ENCODE peak calls at places on chromosomes 1 and 21, in four cellular contexts. One of them, this sample, is unnamed.

GRCh38 chr21:31310750-31311149 is 33.3 kb downstream of the TIAM1 start:
- DNase-seq in T-helper 2 cell: no peak
- DNase-seq in stimulated activated CD4-positive, alpha-beta T cell treated with anti-CD3 and anti-CD28 coated beads, Interleukin-4, amount 100 ng/mL, for 1 hour: no peak
- DNase-seq in activated T-cell treated with anti-CD3 and anti-CD28 coated beads for 48 hours: no peak
- DNase-seq in this sample: no peak

GRCh38 chr1:208302702-208303101 is 58.5 kb upstream of the PLXNA2 start:
- DNase-seq in stimulated activated CD4-positive, alpha-beta T cell treated with anti-CD3 and anti-CD28 coated beads, Interleukin-4, amount 100 ng/mL, for 1 hour: no peak
- DNase-seq in T-helper 2 cell: no peak
- DNase-seq in activated T-cell treated with anti-CD3 and anti-CD28 coated beads for 48 hours: no peak
- DNase-seq in this sample: no peak

GRCh38 chr21:38894899-38895298 is 89.2 kb downstream of the ETS2 start:
- DNase-seq in T-helper 2 cell: no peak
- DNase-seq in activated T-cell treated with anti-CD3 and anti-CD28 coated beads for 48 hours: no peak
- DNase-seq in stimulated activated CD4-positive, alpha-beta T cell treated with anti-CD3 and anti-CD28 coated beads, Interleukin-4, amount 100 ng/mL, for 1 hour: no peak
- DNase-seq in this sample: no peak

GRCh38 chr1:42670425-42670824 is 11.8 kb upstream of the YBX1 start:
- DNase-seq in stimulated activated CD4-positive, alpha-beta T cell treated with anti-CD3 and anti-CD28 coated beads, Interleukin-4, amount 100 ng/mL, for 1 hour: no peak
- DNase-seq in T-helper 2 cell: no peak
- DNase-seq in activated T-cell treated with anti-CD3 and anti-CD28 coated beads for 48 hours: no peak
- DNase-seq in this sample: no peak

GRCh38 chr1:17002524-17002902 is 9.2 kb downstream of the ATP13A2 start:
- DNase-seq in stimulated activated CD4-positive, alpha-beta T cell treated with anti-CD3 and anti-CD28 coated beads, Interleukin-4, amount 100 ng/mL, for 1 hour: no peak
- DNase-seq in T-helper 2 cell: no peak
- DNase-seq in activated T-cell treated with anti-CD3 and anti-CD28 coated beads for 48 hours: no peak
- DNase-seq in this sample: no peak

GRCh38 chr1:44390277-44390676 is 14.8 kb upstream of the RNF220 start:
- DNase-seq in T-helper 2 cell: no peak
- DNase-seq in stimulated activated CD4-positive, alpha-beta T cell treated with anti-CD3 and anti-CD28 coated beads, Interleukin-4, amount 100 ng/mL, for 1 hour: no peak
- DNase-seq in activated T-cell treated with anti-CD3 and anti-CD28 coated beads for 48 hours: no peak
- DNase-seq in this sample: no peak

GRCh38 chr1:162388615-162389014 is 7.1 kb downstream of the C1orf226 start:
- DNase-seq in stimulated activated CD4-positive, alpha-beta T cell treated with anti-CD3 and anti-CD28 coated beads, Interleukin-4, amount 100 ng/mL, for 1 hour: no peak
- DNase-seq in T-helper 2 cell: no peak
- DNase-seq in activated T-cell treated with anti-CD3 and anti-CD28 coated beads for 48 hours: no peak
- DNase-seq in this sample: no peak

GRCh38 chr21:21851657-21852056 is 853.4 kb downstream of the NCAM2 start:
- DNase-seq in stimulated activated CD4-positive, alpha-beta T cell treated with anti-CD3 and anti-CD28 coated beads, Interleukin-4, amount 100 ng/mL, for 1 hour: no peak
- DNase-seq in T-helper 2 cell: no peak
- DNase-seq in activated T-cell treated with anti-CD3 and anti-CD28 coated beads for 48 hours: no peak
- DNase-seq in this sample: no peak

GRCh38 chr1:188489336-188490112 is 1660.8 kb downstream of the PLA2G4A start:
- DNase-seq in activated T-cell treated with anti-CD3 and anti-CD28 coated beads for 48 hours: no peak
- DNase-seq in T-helper 2 cell: no peak
- DNase-seq in stimulated activated CD4-positive, alpha-beta T cell treated with anti-CD3 and anti-CD28 coated beads, Interleukin-4, amount 100 ng/mL, for 1 hour: no peak
- DNase-seq in this sample: no peak

GRCh38 chr1:20702416-20702815 is 15.4 kb downstream of the KIF17 start:
- DNase-seq in stimulated activated CD4-positive, alpha-beta T cell treated with anti-CD3 and anti-CD28 coated beads, Interleukin-4, amount 100 ng/mL, for 1 hour: no peak
- DNase-seq in T-helper 2 cell: no peak
- DNase-seq in activated T-cell treated with anti-CD3 and anti-CD28 coated beads for 48 hours: no peak
- DNase-seq in this sample: no peak

GRCh38 chr1:220151454-220151853 is 57.5 kb downstream of the IARS2 start:
- DNase-seq in stimulated activated CD4-positive, alpha-beta T cell treated with anti-CD3 and anti-CD28 coated beads, Interleukin-4, amount 100 ng/mL, for 1 hour: no peak
- DNase-seq in T-helper 2 cell: no peak
- DNase-seq in activated T-cell treated with anti-CD3 and anti-CD28 coated beads for 48 hours: no peak
- DNase-seq in this sample: no peak

GRCh38 chr1:201678264-201679101 is 139.6 kb downstream of the NAV1 start:
- DNase-seq in activated T-cell treated with anti-CD3 and anti-CD28 coated beads for 48 hours: no peak
- DNase-seq in T-helper 2 cell: no peak
- DNase-seq in stimulated activated CD4-positive, alpha-beta T cell treated with anti-CD3 and anti-CD28 coated beads, Interleukin-4, amount 100 ng/mL, for 1 hour: no peak
- DNase-seq in this sample: no peak

GRCh38 chr21:41726058-41726558 is 40.7 kb downstream of the RIPK4 start:
- DNase-seq in stimulated activated CD4-positive, alpha-beta T cell treated with anti-CD3 and anti-CD28 coated beads, Interleukin-4, amount 100 ng/mL, for 1 hour: no peak
- DNase-seq in T-helper 2 cell: no peak
- DNase-seq in activated T-cell treated with anti-CD3 and anti-CD28 coated beads for 48 hours: no peak
- DNase-seq in this sample: no peak

GRCh38 chr1:20477355-20478071 is 8.5 kb downstream of the CAMK2N1 start:
- DNase-seq in activated T-cell treated with anti-CD3 and anti-CD28 coated beads for 48 hours: no peak
- DNase-seq in T-helper 2 cell: no peak
- DNase-seq in stimulated activated CD4-positive, alpha-beta T cell treated with anti-CD3 and anti-CD28 coated beads, Interleukin-4, amount 100 ng/mL, for 1 hour: no peak
- DNase-seq in this sample: no peak

GRCh38 chr1:94339229-94339927 is 78.8 kb upstream of the ABCD3 start:
- DNase-seq in T-helper 2 cell: no peak
- DNase-seq in stimulated activated CD4-positive, alpha-beta T cell treated with anti-CD3 and anti-CD28 coated beads, Interleukin-4, amount 100 ng/mL, for 1 hour: no peak
- DNase-seq in activated T-cell treated with anti-CD3 and anti-CD28 coated beads for 48 hours: no peak
- DNase-seq in this sample: no peak

GRCh38 chr1:196609114-196609737 is 986 bp upstream of the KCNT2 start:
- DNase-seq in activated T-cell treated with anti-CD3 and anti-CD28 coated beads for 48 hours: no peak
- DNase-seq in T-helper 2 cell: no peak
- DNase-seq in stimulated activated CD4-positive, alpha-beta T cell treated with anti-CD3 and anti-CD28 coated beads, Interleukin-4, amount 100 ng/mL, for 1 hour: no peak
- DNase-seq in this sample: no peak

GRCh38 chr1:165910764-165911421 is 83.5 kb downstream of the UCK2 start:
- DNase-seq in T-helper 2 cell: no peak
- DNase-seq in stimulated activated CD4-positive, alpha-beta T cell treated with anti-CD3 and anti-CD28 coated beads, Interleukin-4, amount 100 ng/mL, for 1 hour: no peak
- DNase-seq in activated T-cell treated with anti-CD3 and anti-CD28 coated beads for 48 hours: no peak
- DNase-seq in this sample: no peak

This sample was measured in activated CD8-positive, alpha-beta memory T cell treated with anti-CD3 and anti-CD28 coated beads, Interleukin-2, amount 50 U/mL, for 48 hours.